ENCODE peak calls at places on chromosomes 1 and 21, in eight cellular contexts. One of them, this sample, is unnamed.

GRCh38 chr1:1431845-1432565 is 3.5 kb upstream of the VWA1 start:
- DNase-seq in GM12865: no peak
- DNase-seq in choroid plexus epithelial cell: peak
- DNase-seq in AG10803: no peak
- DNase-seq in sigmoid colon: peak
- DNase-seq in fibroblast of pulmonary artery: peak
- DNase-seq in HepG2: peak
- DNase-seq in cardiac muscle cell: peak
- DNase-seq in this sample: no peak

GRCh38 chr1:239879321-239880170 is 212.1 kb upstream of the FMN2 start:
- DNase-seq in fibroblast of pulmonary artery: no peak
- DNase-seq in choroid plexus epithelial cell: no peak
- DNase-seq in AG10803: no peak
- DNase-seq in GM12865: no peak
- DNase-seq in HepG2: no peak
- DNase-seq in sigmoid colon: no peak
- DNase-seq in cardiac muscle cell: no peak
- DNase-seq in this sample: no peak

GRCh38 chr21:38223893-38224540 is 32.8 kb upstream of the KCNJ15 start:
- DNase-seq in cardiac muscle cell: peak
- DNase-seq in HepG2: no peak
- DNase-seq in AG10803: no peak
- DNase-seq in GM12865: peak
- DNase-seq in choroid plexus epithelial cell: peak
- DNase-seq in fibroblast of pulmonary artery: peak
- DNase-seq in sigmoid colon: no peak
- DNase-seq in this sample: no peak

GRCh38 chr1:10431065-10431730 is 965 bp downstream of the CENPS start:
- DNase-seq in cardiac muscle cell: peak
- DNase-seq in sigmoid colon: no peak
- DNase-seq in choroid plexus epithelial cell: peak
- DNase-seq in HepG2: no peak
- DNase-seq in AG10803: peak
- DNase-seq in GM12865: peak
- DNase-seq in fibroblast of pulmonary artery: no peak
- DNase-seq in this sample: no peak

GRCh38 chr1:27630859-27631491 is 4.0 kb downstream of the FGR start:
- DNase-seq in GM12865: peak
- DNase-seq in fibroblast of pulmonary artery: no peak
- DNase-seq in AG10803: no peak
- DNase-seq in HepG2: no peak
- DNase-seq in cardiac muscle cell: no peak
- DNase-seq in sigmoid colon: peak
- DNase-seq in choroid plexus epithelial cell: no peak
- DNase-seq in this sample: peak

GRCh38 chr1:10724052-10724494 is 72.4 kb downstream of the CASZ1 start:
- DNase-seq in HepG2: no peak
- DNase-seq in GM12865: no peak
- DNase-seq in choroid plexus epithelial cell: peak
- DNase-seq in cardiac muscle cell: peak
- DNase-seq in fibroblast of pulmonary artery: peak
- DNase-seq in AG10803: peak
- DNase-seq in sigmoid colon: peak
- DNase-seq in this sample: no peak

GRCh38 chr1:24954022-24954421 is 23.9 kb upstream of the RUNX3 start:
- DNase-seq in choroid plexus epithelial cell: no peak
- DNase-seq in sigmoid colon: no peak
- DNase-seq in HepG2: no peak
- DNase-seq in cardiac muscle cell: no peak
- DNase-seq in AG10803: no peak
- DNase-seq in fibroblast of pulmonary artery: no peak
- DNase-seq in GM12865: no peak
- DNase-seq in this sample: no peak

GRCh38 chr1:96010000-96010399 is 711.6 kb upstream of the PTBP2 start:
- DNase-seq in sigmoid colon: no peak
- DNase-seq in HepG2: no peak
- DNase-seq in choroid plexus epithelial cell: no peak
- DNase-seq in GM12865: no peak
- DNase-seq in AG10803: no peak
- DNase-seq in fibroblast of pulmonary artery: no peak
- DNase-seq in cardiac muscle cell: no peak
- DNase-seq in this sample: no peak

GRCh38 chr1:17192394-17193221 is 12.3 kb upstream of the PADI1 start:
- DNase-seq in GM12865: no peak
- DNase-seq in fibroblast of pulmonary artery: peak
- DNase-seq in sigmoid colon: no peak
- DNase-seq in cardiac muscle cell: peak
- DNase-seq in choroid plexus epithelial cell: peak
- DNase-seq in HepG2: no peak
- DNase-seq in AG10803: no peak
- DNase-seq in this sample: no peak

GRCh38 chr1:223718850-223719249 is 6.5 kb downstream of the CAPN2 start:
- DNase-seq in GM12865: no peak
- DNase-seq in HepG2: no peak
- DNase-seq in AG10803: peak
- DNase-seq in choroid plexus epithelial cell: peak
- DNase-seq in sigmoid colon: no peak
- DNase-seq in fibroblast of pulmonary artery: no peak
- DNase-seq in cardiac muscle cell: no peak
- DNase-seq in this sample: no peak

GRCh38 chr1:117826551-117827078 is 102.8 kb downstream of the GDAP2 start:
- DNase-seq in AG10803: peak
- DNase-seq in HepG2: peak
- DNase-seq in fibroblast of pulmonary artery: peak
- DNase-seq in sigmoid colon: peak
- DNase-seq in GM12865: no peak
- DNase-seq in cardiac muscle cell: peak
- DNase-seq in choroid plexus epithelial cell: peak
- DNase-seq in this sample: no peak

GRCh38 chr21:28111151-28111619 is 881.5 kb downstream of the LTN1 start:
- DNase-seq in choroid plexus epithelial cell: peak
- DNase-seq in cardiac muscle cell: peak
- DNase-seq in AG10803: peak
- DNase-seq in fibroblast of pulmonary artery: peak
- DNase-seq in HepG2: no peak
- DNase-seq in GM12865: no peak
- DNase-seq in sigmoid colon: peak
- DNase-seq in this sample: peak

GRCh38 chr1:112708002-112708448 is 1.1 kb upstream of the RHOC start:
- DNase-seq in cardiac muscle cell: no peak
- DNase-seq in choroid plexus epithelial cell: no peak
- DNase-seq in sigmoid colon: peak
- DNase-seq in AG10803: no peak
- DNase-seq in HepG2: no peak
- DNase-seq in GM12865: no peak
- DNase-seq in fibroblast of pulmonary artery: no peak
- DNase-seq in this sample: no peak

GRCh38 chr1:92410706-92411105 is 76.0 kb downstream of the GFI1 start:
- DNase-seq in AG10803: no peak
- DNase-seq in GM12865: no peak
- DNase-seq in HepG2: no peak
- DNase-seq in fibroblast of pulmonary artery: no peak
- DNase-seq in cardiac muscle cell: no peak
- DNase-seq in choroid plexus epithelial cell: no peak
- DNase-seq in sigmoid colon: no peak
- DNase-seq in this sample: no peak

GRCh38 chr1:183804916-183805734 is at the start of gene RGL1:
- DNase-seq in choroid plexus epithelial cell: peak
- DNase-seq in sigmoid colon: peak
- DNase-seq in fibroblast of pulmonary artery: peak
- DNase-seq in AG10803: peak
- DNase-seq in cardiac muscle cell: peak
- DNase-seq in GM12865: peak
- DNase-seq in HepG2: peak
- DNase-seq in this sample: peak

GRCh38 chr1:172388490-172388889 is 32.0 kb upstream of the C1orf105 start:
- DNase-seq in GM12865: no peak
- DNase-seq in choroid plexus epithelial cell: no peak
- DNase-seq in AG10803: no peak
- DNase-seq in fibroblast of pulmonary artery: no peak
- DNase-seq in cardiac muscle cell: no peak
- DNase-seq in HepG2: no peak
- DNase-seq in sigmoid colon: no peak
- DNase-seq in this sample: no peak

GRCh38 chr1:172391972-172392371 is 28.5 kb upstream of the C1orf105 start:
- DNase-seq in cardiac muscle cell: no peak
- DNase-seq in choroid plexus epithelial cell: no peak
- DNase-seq in AG10803: peak
- DNase-seq in fibroblast of pulmonary artery: no peak
- DNase-seq in HepG2: no peak
- DNase-seq in sigmoid colon: no peak
- DNase-seq in GM12865: no peak
- DNase-seq in this sample: no peak

GRCh38 chr1:172390243-172390619 is 30.3 kb upstream of the C1orf105 start:
- DNase-seq in choroid plexus epithelial cell: no peak
- DNase-seq in HepG2: peak
- DNase-seq in cardiac muscle cell: no peak
- DNase-seq in fibroblast of pulmonary artery: no peak
- DNase-seq in AG10803: no peak
- DNase-seq in GM12865: peak
- DNase-seq in sigmoid colon: no peak
- DNase-seq in this sample: no peak

GRCh38 chr1:172393354-172393753 is 27.1 kb upstream of the C1orf105 start:
- DNase-seq in fibroblast of pulmonary artery: no peak
- DNase-seq in sigmoid colon: no peak
- DNase-seq in GM12865: peak
- DNase-seq in choroid plexus epithelial cell: no peak
- DNase-seq in HepG2: no peak
- DNase-seq in cardiac muscle cell: no peak
- DNase-seq in AG10803: no peak
- DNase-seq in this sample: no peak

GRCh38 chr1:172390620-172391491 is 29.6 kb upstream of the C1orf105 start:
- DNase-seq in HepG2: no peak
- DNase-seq in choroid plexus epithelial cell: no peak
- DNase-seq in cardiac muscle cell: no peak
- DNase-seq in GM12865: peak
- DNase-seq in fibroblast of pulmonary artery: no peak
- DNase-seq in AG10803: peak
- DNase-seq in sigmoid colon: peak
- DNase-seq in this sample: peak
- TF ChIP-seq CTCF in HepG2: no peak
- TF ChIP-seq CTCF in choroid plexus epithelial cell: no peak
- TF ChIP-seq CTCF in cardiac muscle cell: no peak
- TF ChIP-seq CTCF in GM12865: no peak
- TF ChIP-seq CTCF in fibroblast of pulmonary artery: no peak
- TF ChIP-seq CTCF in AG10803: no peak
- TF ChIP-seq CTCF in sigmoid colon: no peak
- TF ChIP-seq CTCF in this sample: no peak

GRCh38 chr1:79207331-79207730 is 200.8 kb upstream of the ADGRL4 start:
- DNase-seq in sigmoid colon: no peak
- DNase-seq in GM12865: no peak
- DNase-seq in choroid plexus epithelial cell: no peak
- DNase-seq in fibroblast of pulmonary artery: no peak
- DNase-seq in cardiac muscle cell: no peak
- DNase-seq in AG10803: no peak
- DNase-seq in HepG2: no peak
- DNase-seq in this sample: no peak

GRCh38 chr1:79204774-79205173 is 198.2 kb upstream of the ADGRL4 start:
- DNase-seq in AG10803: no peak
- DNase-seq in HepG2: no peak
- DNase-seq in choroid plexus epithelial cell: no peak
- DNase-seq in cardiac muscle cell: no peak
- DNase-seq in fibroblast of pulmonary artery: no peak
- DNase-seq in sigmoid colon: no peak
- DNase-seq in GM12865: no peak
- DNase-seq in this sample: no peak

DNA sequence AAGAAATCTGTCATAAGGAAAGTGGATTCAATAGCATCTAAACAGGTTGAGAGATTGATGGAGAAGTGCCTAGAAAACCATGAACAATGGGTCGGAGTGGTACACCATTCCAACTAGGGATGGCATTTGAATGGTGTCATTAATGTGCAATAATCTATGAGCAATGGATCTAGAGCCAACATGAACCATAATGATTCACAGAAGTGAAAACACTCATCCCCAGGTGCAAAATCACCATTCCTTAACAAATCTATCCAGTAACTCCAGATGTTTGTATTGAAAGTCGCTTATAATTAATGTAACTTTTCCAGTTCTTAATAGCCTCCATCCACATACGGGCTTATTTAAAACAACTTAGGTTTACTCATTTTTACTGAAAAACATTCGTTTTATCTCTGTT is 201.3 kb upstream of the ADGRL4 start:
- DNase-seq in sigmoid colon: no peak
- DNase-seq in AG10803: no peak
- DNase-seq in HepG2: no peak
- DNase-seq in cardiac muscle cell: no peak
- DNase-seq in GM12865: no peak
- DNase-seq in choroid plexus epithelial cell: no peak
- DNase-seq in fibroblast of pulmonary artery: no peak
- DNase-seq in this sample: no peak
- H3K4me3 ChIP-seq in sigmoid colon: no peak
- H3K4me3 ChIP-seq in AG10803: no peak
- H3K4me3 ChIP-seq in HepG2: no peak
- H3K4me3 ChIP-seq in cardiac muscle cell: no peak
- H3K4me3 ChIP-seq in GM12865: no peak
- H3K4me3 ChIP-seq in choroid plexus epithelial cell: no peak
- H3K4me3 ChIP-seq in fibroblast of pulmonary artery: no peak
- H3K4me3 ChIP-seq in this sample: no peak

GRCh38 chr1:48236716-48237470 is 14.4 kb downstream of the SLC5A9 start:
- DNase-seq in choroid plexus epithelial cell: peak
- DNase-seq in HepG2: peak
- DNase-seq in GM12865: peak
- DNase-seq in sigmoid colon: no peak
- DNase-seq in cardiac muscle cell: peak
- DNase-seq in AG10803: peak
- DNase-seq in fibroblast of pulmonary artery: peak
- DNase-seq in this sample: no peak
- TF ChIP-seq CTCF in choroid plexus epithelial cell: peak
- TF ChIP-seq CTCF in HepG2: peak
- TF ChIP-seq CTCF in GM12865: peak
- TF ChIP-seq CTCF in sigmoid colon: no peak
- TF ChIP-seq CTCF in cardiac muscle cell: peak
- TF ChIP-seq CTCF in AG10803: peak
- TF ChIP-seq CTCF in fibroblast of pulmonary artery: peak
- TF ChIP-seq CTCF in this sample: peak

DNA sequence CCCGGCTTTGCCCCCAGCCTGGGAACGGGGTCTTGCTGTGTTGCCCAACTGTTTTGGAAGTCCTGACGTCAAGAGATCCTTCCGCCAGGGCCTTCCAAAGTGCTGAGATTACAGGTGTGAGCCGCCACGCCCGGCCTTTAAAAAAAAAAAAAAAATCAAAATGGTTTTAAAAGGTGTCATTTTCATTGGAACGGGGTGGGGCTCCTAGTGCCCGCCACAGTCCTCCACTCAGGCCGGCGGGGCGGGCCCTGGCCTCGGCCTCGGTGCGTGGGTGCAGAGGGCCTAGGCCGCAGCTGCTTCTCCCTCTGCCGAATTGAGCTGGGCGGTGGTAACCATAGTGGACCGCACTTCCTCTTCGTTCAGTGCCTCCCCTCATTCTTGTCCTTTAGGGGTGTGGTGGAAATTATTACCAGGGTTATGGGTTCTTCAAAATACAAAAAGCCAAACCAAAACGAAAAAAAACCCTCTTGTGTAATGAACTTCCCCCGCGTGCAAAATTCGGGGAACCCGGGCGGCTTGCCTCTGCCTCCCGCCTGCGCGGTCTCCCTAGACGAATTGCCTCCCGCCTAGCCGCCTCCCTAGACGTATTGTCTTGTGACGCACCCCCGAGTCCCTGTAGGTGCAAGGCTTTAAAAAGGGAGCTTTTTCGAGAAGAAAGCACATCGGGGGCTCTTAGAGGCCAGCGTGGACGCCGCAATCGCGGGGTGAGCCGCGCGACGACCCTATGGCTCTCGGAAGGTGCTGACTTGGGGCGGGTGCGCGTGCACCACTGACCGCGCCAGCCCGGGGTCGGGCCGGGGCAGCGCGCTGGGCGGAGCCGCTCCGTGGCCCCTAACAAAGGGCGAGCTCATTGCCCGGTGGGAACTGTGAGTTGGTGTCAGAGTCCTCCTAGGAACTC is 10.5 kb upstream of the SPEN start:
- DNase-seq in choroid plexus epithelial cell: no peak
- DNase-seq in GM12865: peak
- DNase-seq in sigmoid colon: peak
- DNase-seq in cardiac muscle cell: no peak
- DNase-seq in HepG2: no peak
- DNase-seq in fibroblast of pulmonary artery: no peak
- DNase-seq in AG10803: no peak
- DNase-seq in this sample: peak
- H3K4me3 ChIP-seq in choroid plexus epithelial cell: no peak
- H3K4me3 ChIP-seq in GM12865: peak
- H3K4me3 ChIP-seq in sigmoid colon: peak
- H3K4me3 ChIP-seq in cardiac muscle cell: no peak
- H3K4me3 ChIP-seq in HepG2: peak
- H3K4me3 ChIP-seq in fibroblast of pulmonary artery: no peak
- H3K4me3 ChIP-seq in AG10803: no peak
- H3K4me3 ChIP-seq in this sample: peak